ENCODE peak calls at places on chromosomes 7 and 10, in ten cellular contexts. H is foreskin fibroblast; R is HL-60; Z is adrenal gland; V is heart left ventricle; L is transverse colon; U is Peyer's patch; J is CD8-positive, alpha-beta T cell; E is right atrium auricular region; G is Calu3. B is an unnamed sample.
A peak's percentile ranks its signal among the peaks of the same experiment; 100 is the strongest.

GRCh38 chr7:51289608-51290370 is 26.8 kb downstream of the COBL start:
- DNase-seq in J (no peak), E (peak; percentile 44), R (no peak), H (no peak), L (no peak), V (no peak), U (no peak), Z (no peak), G (no peak), B (no peak)

GRCh38 chr10:118590334-118590733 is 5.1 kb downstream of the PRLHR start:
- DNase-seq in Z (peak; percentile 91), L (no peak), H (peak; percentile 53), E (no peak), V (no peak), G (peak; percentile 41), U (no peak), R (no peak), J (no peak), B (peak; percentile 50)

GRCh38 chr10:33187427-33187999 is 147.0 kb downstream of the NRP1 start:
- DNase-seq in H (no peak), L (no peak), Z (no peak), R (no peak), J (no peak), E (no peak), G (no peak), V (no peak), U (no peak), B (no peak)

GRCh38 chr10:102433619-102434046 is 1.3 kb upstream of the CUEDC2 start:
- DNase-seq in U (no peak), J (no peak), G (no peak), Z (peak; percentile 21), L (no peak), R (peak; percentile 54), V (no peak), E (no peak), H (no peak), B (no peak)

GRCh38 chr10:49556723-49557122 is 17.8 kb upstream of the ERCC6 start:
- DNase-seq in V (no peak), E (no peak), G (no peak), J (no peak), H (peak; percentile 53), U (no peak), R (no peak), L (no peak), Z (no peak), B (no peak)

GRCh38 chr7:77537595-77538185 is 595 bp downstream of the PTPN12 start:
- DNase-seq in R (peak; percentile 43), V (peak; percentile 73), U (peak; percentile 68), H (peak; percentile 47), L (peak; percentile 47), J (peak; percentile 46), E (peak; percentile 62), Z (peak; percentile 44), G (peak; percentile 24), B (peak; percentile 39)

GRCh38 chr7:142566291-142566690 is 183.0 kb upstream of the PRSS1 start:
- DNase-seq in Z (no peak), G (no peak), J (no peak), E (no peak), H (no peak), V (no peak), U (no peak), L (no peak), R (peak; percentile 50), B (no peak)

GRCh38 chr7:49398236-49398635 is 375.2 kb upstream of the VWC2 start:
- DNase-seq in L (no peak), E (no peak), G (no peak), R (no peak), Z (no peak), H (no peak), U (no peak), J (no peak), V (no peak), B (no peak)

GRCh38 chr7:5217396-5217795 is 27.4 kb downstream of the WIPI2 start:
- DNase-seq in H (no peak), R (no peak), J (no peak), U (peak; percentile 14), E (no peak), L (no peak), V (no peak), Z (no peak), G (no peak), B (no peak)

GRCh38 chr7:5218564-5219360 is 28.7 kb downstream of the WIPI2 start:
- DNase-seq in R (peak; percentile 82), E (no peak), V (no peak), U (peak; percentile 20), Z (peak; percentile 19), H (no peak), G (no peak), J (no peak), L (peak; percentile 59), B (no peak)

GRCh38 chr7:5215313-5215712 is 25.3 kb downstream of the WIPI2 start:
- DNase-seq in H (no peak), L (no peak), J (no peak), V (no peak), U (peak; percentile 19), R (no peak), G (no peak), Z (no peak), E (no peak), B (no peak)

GRCh38 chr7:5217851-5218331 is 27.9 kb downstream of the WIPI2 start:
- DNase-seq in L (no peak), J (no peak), E (no peak), R (peak; percentile 31), U (peak; percentile 15), V (no peak), Z (no peak), G (no peak), H (no peak), B (no peak)

DNA sequence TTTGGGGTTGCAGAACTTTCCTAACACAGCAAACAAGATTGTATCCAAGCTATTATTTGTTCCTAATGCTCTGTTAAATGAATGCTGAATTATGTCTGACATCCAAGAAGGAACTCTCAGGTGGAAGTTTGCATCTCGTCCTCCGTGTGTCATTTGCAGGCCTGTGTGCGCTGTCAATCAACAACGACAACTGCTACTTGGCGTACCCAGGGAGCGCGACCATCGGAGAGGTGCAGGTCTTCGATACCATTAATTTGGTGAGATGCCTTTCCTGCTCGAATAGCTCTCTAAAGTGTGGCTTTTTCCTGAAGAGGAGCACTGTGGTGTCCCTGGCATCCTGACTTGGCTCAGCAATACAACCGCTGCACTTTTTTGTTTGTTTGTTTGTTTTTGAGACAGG is 26.9 kb downstream of the WIPI2 start:
- DNase-seq in V (no peak), R (no peak), J (no peak), Z (no peak), H (no peak), G (no peak), L (no peak), E (no peak), U (no peak), B (no peak)
- TF ChIP-seq CTCF in V (no peak), R (no peak), J (no peak), Z (no peak), H (no peak), G (no peak), L (no peak), E (no peak), U (no peak), B (no peak)

GRCh38 chr10:5450605-5451384 is 38.4 kb downstream of the NET1 start:
- DNase-seq in J (no peak), E (no peak), V (no peak), G (no peak), U (no peak), L (no peak), H (peak; percentile 30), Z (no peak), R (no peak), B (no peak)

GRCh38 chr10:5448333-5449048 is 36.1 kb downstream of the NET1 start:
- DNase-seq in H (no peak), R (no peak), Z (no peak), E (no peak), J (no peak), L (no peak), U (no peak), V (no peak), G (no peak), B (no peak)

GRCh38 chr10:5447611-5448071 is 35.3 kb downstream of the NET1 start:
- DNase-seq in H (peak; percentile 27), R (no peak), Z (no peak), E (no peak), V (no peak), G (no peak), L (no peak), J (no peak), U (no peak), B (no peak)

GRCh38 chr10:5449227-5449626 is 36.9 kb downstream of the NET1 start:
- DNase-seq in V (no peak), U (no peak), E (no peak), L (no peak), J (no peak), G (no peak), Z (no peak), H (no peak), R (no peak), B (no peak)

DNA sequence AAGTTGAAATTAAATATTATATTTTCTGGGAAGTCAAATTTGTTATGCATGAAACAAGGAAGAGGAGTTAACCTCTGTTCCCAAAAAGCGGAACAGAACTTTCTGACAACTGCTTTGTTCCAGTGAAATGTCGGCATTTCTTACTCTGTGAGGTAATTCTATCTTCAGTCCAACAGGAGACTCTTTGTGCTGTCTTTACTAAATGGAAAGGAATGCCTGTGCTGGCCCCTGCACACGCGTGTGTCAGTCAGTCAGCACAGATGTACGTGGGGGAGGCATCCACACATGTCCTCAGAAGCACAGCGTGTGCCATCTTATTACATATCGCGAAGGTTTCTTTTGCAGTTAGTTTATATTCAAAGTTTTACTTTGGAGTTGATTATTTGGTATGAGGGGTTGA is 37.5 kb downstream of the NET1 start:
- DNase-seq in E (peak; percentile 64), Z (no peak), G (peak; percentile 29), V (no peak), L (no peak), H (peak; percentile 88), U (no peak), R (peak; percentile 43), J (no peak), B (no peak)
- TF ChIP-seq CTCF in E (no peak), Z (no peak), G (peak; percentile 15), V (no peak), L (no peak), H (no peak), U (no peak), R (no peak), J (no peak), B (no peak)

DNA sequence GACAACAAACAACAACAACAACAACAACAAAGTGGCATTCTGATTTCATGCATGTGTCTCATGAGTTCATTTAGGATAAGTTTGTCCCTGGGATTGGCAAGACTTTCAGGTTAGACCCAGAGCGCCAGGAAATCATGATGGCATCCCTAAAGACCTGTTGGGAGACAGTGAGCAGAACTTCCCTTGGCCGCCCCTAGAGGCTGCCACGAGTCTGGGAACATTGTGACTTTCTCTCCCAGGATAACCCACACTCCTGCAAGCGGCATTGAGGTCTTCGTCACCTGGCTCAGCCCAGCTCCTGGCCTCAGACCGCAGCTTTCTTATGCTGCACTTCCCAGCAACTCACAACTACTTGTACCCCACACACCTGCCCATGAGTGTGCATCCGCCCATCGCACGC is 80.5 kb upstream of the RNF32 start:
- DNase-seq in U (no peak), H (no peak), L (no peak), G (no peak), Z (no peak), E (peak; percentile 49), R (no peak), V (no peak), J (no peak), B (peak; percentile 26)
- TF ChIP-seq CTCF in U (no peak), H (no peak), L (no peak), G (no peak), Z (no peak), E (no peak), R (no peak), V (no peak), J (no peak), B (no peak)

GRCh38 chr7:148084138-148084537 is 506.4 kb upstream of the C7orf33 start:
- DNase-seq in Z (peak; percentile 78), J (no peak), L (peak; percentile 46), U (no peak), R (peak; percentile 45), E (no peak), V (no peak), H (peak; percentile 2), G (peak; percentile 44), B (no peak)
- TF ChIP-seq CTCF in Z (peak; percentile 72), J (no peak), L (peak; percentile 38), U (no peak), R (peak; percentile 42), E (peak; percentile 73), V (peak; percentile 62), H (peak; percentile 30), G (no peak), B (peak; percentile 12)